ENCODE peak calls at places on chromosomes 16 and 17, in nine cellular contexts. Y, J, I, M, L, O, Z, T and K are unnamed samples.

GRCh38 chr17:49343273-49343672 is 18.8 kb downstream of the ZNF652 start:
- DNase-seq in L (no peak), T (no peak), Z (peak; percentile 57), J (no peak), O (peak; percentile 56), M (peak; percentile 73), Y (no peak), I (no peak), K (no peak)

GRCh38 chr16:67483731-67484525 is 581 bp upstream of the AGRP start:
- DNase-seq in Y (no peak), M (no peak), Z (no peak), J (no peak), T (no peak), O (no peak), L (no peak), I (no peak), K (no peak)

GRCh38 chr16:53922805-53923645 is 219.1 kb downstream of the FTO start:
- DNase-seq in O (no peak), J (no peak), T (no peak), M (no peak), Y (no peak), L (no peak), I (no peak), Z (no peak), K (no peak)

GRCh38 chr16:2825049-2825742 is 4.9 kb upstream of the ZG16B start:
- DNase-seq in L (no peak), I (no peak), Z (no peak), T (no peak), O (no peak), Y (no peak), J (no peak), M (no peak), K (no peak)

GRCh38 chr17:64045176-64045575 is 24.7 kb upstream of the ICAM2 start:
- DNase-seq in O (no peak), L (no peak), M (no peak), Z (no peak), I (no peak), T (no peak), Y (no peak), J (no peak), K (no peak)

GRCh38 chr16:84194470-84195200 is 3.7 kb downstream of the ADAD2 start:
- DNase-seq in J (no peak), O (no peak), Y (no peak), Z (no peak), I (no peak), T (no peak), M (no peak), L (no peak), K (peak; percentile 42)

GRCh38 chr17:75346906-75347305 is 57.7 kb upstream of the SLC25A19 start:
- DNase-seq in Z (no peak), M (peak; percentile 31), T (no peak), Y (no peak), J (no peak), O (no peak), I (no peak), L (peak; percentile 19), K (no peak)

GRCh38 chr16:11078812-11079459 is 134.6 kb downstream of the CLEC16A start:
- DNase-seq in M (peak; percentile 88), T (no peak), Z (peak; percentile 79), I (no peak), Y (peak; percentile 26), O (no peak), L (peak; percentile 81), J (no peak), K (no peak)

GRCh38 chr17:35212668-35213067 is 18.5 kb upstream of the SLC35G3 start:
- DNase-seq in Z (no peak), M (no peak), J (no peak), O (no peak), L (no peak), I (no peak), Y (no peak), T (no peak), K (no peak)

GRCh38 chr16:57795431-57795878 is 6.8 kb downstream of the KIFC3 start:
- DNase-seq in I (no peak), Z (no peak), T (no peak), Y (peak; percentile 64), L (peak; percentile 63), J (peak; percentile 61), M (peak; percentile 59), O (no peak), K (no peak)

GRCh38 chr17:17295141-17295540 is 8.0 kb upstream of the NT5M start:
- DNase-seq in T (no peak), O (no peak), L (no peak), Z (no peak), Y (no peak), J (no peak), M (no peak), I (no peak), K (no peak)

GRCh38 chr17:47242648-47243047 is 11.0 kb upstream of the ITGB3 start:
- DNase-seq in J (no peak), L (no peak), Y (no peak), M (no peak), Z (no peak), O (no peak), T (no peak), I (no peak), K (no peak)

GRCh38 chr17:47719411-47720152 is 13.5 kb upstream of the TBX21 start:
- DNase-seq in I (no peak), T (no peak), L (peak; percentile 80), Z (peak; percentile 81), O (peak; percentile 79), J (no peak), M (peak; percentile 83), Y (no peak), K (peak; percentile 74)

GRCh38 chr17:57051886-57052342 is 33.1 kb upstream of the AKAP1 start:
- DNase-seq in I (no peak), Z (no peak), L (no peak), Y (no peak), O (no peak), T (no peak), M (no peak), J (peak; percentile 79), K (no peak)

GRCh38 chr17:43988301-43988700 is 16.1 kb upstream of the NAGS start:
- DNase-seq in Z (no peak), J (no peak), I (no peak), O (no peak), Y (no peak), T (no peak), L (no peak), M (no peak), K (no peak)

GRCh38 chr17:28960256-28961106 is 9.2 kb upstream of the PHF12 start:
- DNase-seq in Z (no peak), I (no peak), J (no peak), O (no peak), M (no peak), T (no peak), L (no peak), Y (no peak), K (no peak)

GRCh38 chr17:57166803-57167202 is 81.8 kb downstream of the AKAP1 start:
- DNase-seq in T (no peak), M (no peak), L (no peak), J (no peak), Y (no peak), O (no peak), Z (no peak), I (no peak), K (no peak)

GRCh38 chr16:68612996-68613395 is 32.1 kb upstream of the CDH3 start:
- DNase-seq in I (no peak), Z (no peak), M (no peak), O (no peak), Y (no peak), L (no peak), T (no peak), J (no peak), K (no peak)

GRCh38 chr17:28818705-28819295 is 23.8 kb downstream of the FAM222B start:
- DNase-seq in T (no peak), Y (no peak), O (no peak), L (no peak), M (no peak), Z (no peak), I (no peak), J (no peak), K (no peak)

GRCh38 chr17:3865166-3865565 is 19.1 kb upstream of the NCBP3 start:
- DNase-seq in J (no peak), T (no peak), L (no peak), I (no peak), Z (peak; percentile 75), Y (no peak), M (peak; percentile 87), O (no peak), K (no peak)

GRCh38 chr16:8026450-8026849 is 563.9 kb downstream of the TMEM114 start:
- DNase-seq in Y (no peak), J (no peak), T (no peak), I (no peak), Z (no peak), O (no peak), M (no peak), L (no peak), K (no peak)

GRCh38 chr17:41009301-41009760 is 403 bp upstream of the KRTAP3-1 start:
- DNase-seq in Z (no peak), O (no peak), M (no peak), T (no peak), Y (no peak), J (no peak), I (no peak), L (no peak), K (no peak)

GRCh38 chr17:57109393-57110151 is 24.5 kb downstream of the AKAP1 start:
- DNase-seq in J (peak; percentile 90), M (no peak), I (no peak), Z (no peak), O (no peak), Y (no peak), T (no peak), L (no peak), K (no peak)

GRCh38 chr16:57258226-57258909 is 13.3 kb downstream of the ARL2BP start:
- DNase-seq in J (no peak), Z (no peak), T (no peak), I (no peak), Y (no peak), M (no peak), O (no peak), L (no peak), K (no peak)

GRCh38 chr17:77432034-77432554 is 291.3 kb downstream of the SEC14L1 start:
- DNase-seq in J (no peak), O (no peak), Z (no peak), I (no peak), M (no peak), L (no peak), Y (no peak), T (no peak), K (no peak)

GRCh38 chr16:89185062-89185751 is 13.7 kb downstream of the CDH15 start:
- DNase-seq in T (no peak), L (no peak), J (no peak), Y (no peak), O (peak; percentile 74), I (no peak), Z (no peak), M (peak; percentile 44), K (no peak)

GRCh38 chr17:14352139-14352538 is 51.3 kb downstream of the HS3ST3B1 start:
- DNase-seq in Y (no peak), O (no peak), M (no peak), T (no peak), L (no peak), Z (no peak), I (no peak), J (no peak), K (no peak)

GRCh38 chr16:82368041-82368440 is 198.0 kb upstream of the MPHOSPH6 start:
- DNase-seq in O (no peak), Z (no peak), L (peak; percentile 38), I (peak; percentile 1), M (peak; percentile 51), Y (peak; percentile 53), J (no peak), T (no peak), K (no peak)

GRCh38 chr16:80899804-80900592 is 95.6 kb upstream of the CDYL2 start:
- DNase-seq in O (no peak), J (peak; percentile 60), T (peak; percentile 74), I (no peak), Y (no peak), L (peak; percentile 54), M (peak; percentile 44), Z (peak; percentile 55), K (no peak)

GRCh38 chr17:40540448-40540847 is 24.8 kb downstream of the CCR7 start:
- DNase-seq in I (no peak), L (no peak), Z (no peak), O (peak; percentile 81), J (no peak), M (no peak), Y (no peak), T (no peak), K (peak; percentile 46)

GRCh38 chr17:38341035-38341721 is 2.6 kb downstream of the GPR179 start:
- DNase-seq in L (no peak), T (no peak), I (peak; percentile 41), J (no peak), Z (no peak), O (no peak), Y (no peak), M (peak; percentile 36), K (no peak)